ENCODE peak calls at places on chromosome 5, in six cellular contexts. A is cardiac fibroblast, V is H7, J is NCI-H2171 treated with DMSO at 0.1 percent for 48 hours, O is EL, T is NCI-H187. E is an unnamed sample.

GRCh38 chr5:119420173-119420572 is 32.1 kb upstream of the HSD17B4 start:
- DNase-seq in A (no peak), V (no peak), J (no peak), O (no peak), T (no peak), E (no peak)

GRCh38 chr5:104635216-104635615 is 1072.6 kb upstream of the NUDT12 start:
- DNase-seq in A (peak), V (no peak), J (no peak), O (no peak), T (no peak), E (no peak)

GRCh38 chr5:173644700-173645436 is 28.4 kb upstream of the BOD1 start:
- DNase-seq in A (peak), V (no peak), J (no peak), O (no peak), T (no peak), E (no peak)

GRCh38 chr5:56667692-56668091 is 147.7 kb upstream of the MAP3K1 start:
- DNase-seq in A (no peak), V (no peak), J (no peak), O (no peak), T (no peak), E (no peak)

GRCh38 chr5:131417240-131417869 is 153.5 kb downstream of the CDC42SE2 start:
- DNase-seq in A (peak), V (peak), J (peak), O (peak), T (peak), E (peak)

GRCh38 chr5:127997131-127997775 is 86.3 kb upstream of the SLC12A2 start:
- DNase-seq in A (peak), V (no peak), J (no peak), O (no peak), T (no peak), E (no peak)

GRCh38 chr5:132764051-132764450 is 13.0 kb downstream of the SEPTIN8 start:
- DNase-seq in A (no peak), V (peak), J (no peak), O (no peak), T (no peak), E (no peak)

GRCh38 chr5:77791356-77791755 is 15.2 kb upstream of the TBCA start:
- DNase-seq in A (no peak), V (no peak), J (no peak), O (no peak), T (no peak), E (no peak)

GRCh38 chr5:58156354-58156753 is 303.5 kb downstream of the PLK2 start:
- DNase-seq in A (peak), V (no peak), J (no peak), O (peak), T (no peak), E (peak)

GRCh38 chr5:149837680-149838269 is 106.8 kb downstream of the PDE6A start:
- DNase-seq in A (peak), V (peak), J (no peak), O (peak), T (peak), E (peak)

GRCh38 chr5:128736567-128736966 is 198.5 kb upstream of the FBN2 start:
- DNase-seq in A (peak), V (no peak), J (no peak), O (no peak), T (no peak), E (no peak)

GRCh38 chr5:21646469-21646868 is 1206.7 kb downstream of the CDH12 start:
- DNase-seq in A (peak), V (no peak), J (no peak), O (no peak), T (no peak), E (no peak)

GRCh38 chr5:137624786-137625349 is 111.0 kb downstream of the KLHL3 start:
- DNase-seq in A (no peak), V (no peak), J (no peak), O (no peak), T (no peak), E (no peak)

GRCh38 chr5:167574381-167574780 is 717.1 kb upstream of the WWC1 start:
- DNase-seq in A (no peak), V (no peak), J (peak), O (no peak), T (no peak), E (no peak)

GRCh38 chr5:90014420-90014819 is 395.1 kb downstream of the CETN3 start:
- DNase-seq in A (no peak), V (no peak), J (no peak), O (no peak), T (no peak), E (no peak)

GRCh38 chr5:171152382-171152781 is 156.7 kb upstream of the TLX3 start:
- DNase-seq in A (peak), V (peak), J (no peak), O (peak), T (no peak), E (peak)

GRCh38 chr5:93755716-93756115 is 14.3 kb upstream of the POU5F2 start:
- DNase-seq in A (no peak), V (no peak), J (no peak), O (no peak), T (no peak), E (no peak)

GRCh38 chr5:58902765-58903164 is 319.9 kb downstream of the RAB3C start:
- DNase-seq in A (no peak), V (no peak), J (no peak), O (no peak), T (no peak), E (no peak)

GRCh38 chr5:180216646-180217171 is 7.7 kb upstream of the RASGEF1C start:
- DNase-seq in A (no peak), V (no peak), J (no peak), O (no peak), T (no peak), E (no peak)

GRCh38 chr5:132224721-132225120 is 2.9 kb downstream of the P4HA2 start:
- DNase-seq in A (peak), V (no peak), J (no peak), O (peak), T (no peak), E (peak)

GRCh38 chr5:93890657-93891056 is 149.3 kb upstream of the POU5F2 start:
- DNase-seq in A (no peak), V (no peak), J (no peak), O (no peak), T (peak), E (peak)

GRCh38 chr5:58794875-58795274 is 212.0 kb downstream of the RAB3C start:
- DNase-seq in A (peak), V (no peak), J (no peak), O (no peak), T (no peak), E (no peak)

GRCh38 chr5:107389769-107390168 is 281.0 kb downstream of the EFNA5 start:
- DNase-seq in A (peak), V (no peak), J (no peak), O (no peak), T (no peak), E (no peak)

GRCh38 chr5:132468665-132469379 is 21.8 kb downstream of the IRF1 start:
- DNase-seq in A (peak), V (no peak), J (no peak), O (no peak), T (no peak), E (no peak)

GRCh38 chr5:107878676-107879075 is 207.9 kb upstream of the EFNA5 start:
- DNase-seq in A (no peak), V (no peak), J (no peak), O (no peak), T (no peak), E (peak)

GRCh38 chr5:121981254-121981653 is 19.5 kb downstream of the SRFBP1 start:
- DNase-seq in A (no peak), V (no peak), J (no peak), O (no peak), T (no peak), E (no peak)

GRCh38 chr5:16489322-16489791 is 23.8 kb upstream of the ZNF622 start:
- DNase-seq in A (peak), V (no peak), J (peak), O (peak), T (no peak), E (peak)

GRCh38 chr5:172902497-172903472 is 56.4 kb upstream of the RPL26L1 start:
- DNase-seq in A (peak), V (peak), J (no peak), O (peak), T (no peak), E (peak)

GRCh38 chr5:10301266-10301665 is 6.4 kb downstream of the CMBL start:
- DNase-seq in A (no peak), V (no peak), J (peak), O (no peak), T (peak), E (no peak)

GRCh38 chr5:137833463-137833862 is 34.2 kb upstream of the MYOT start:
- DNase-seq in A (peak), V (no peak), J (peak), O (peak), T (no peak), E (peak)